ENCODE peak calls at places on chromosomes 6 and 20, in five cellular contexts. B is breast epithelium, D is adrenal gland, O is K562, T is heart left ventricle. E is an unnamed sample.

GRCh38 chr6:129929433-129929832 is 68.3 kb upstream of the TMEM244 start:
- DNase-seq in T (no peak), D (peak; percentile 31), O (no peak), B (no peak), E (no peak)

GRCh38 chr20:5821627-5822215 is 71.5 kb downstream of the SHLD1 start:
- DNase-seq in D (peak; percentile 89), O (no peak), T (no peak), B (no peak), E (peak; percentile 33)

GRCh38 chr6:26295691-26296555 is 69.1 kb upstream of the BTN3A2 start:
- DNase-seq in B (no peak), T (no peak), O (peak; percentile 83), D (peak; percentile 16), E (no peak)

GRCh38 chr6:91879346-91879995 is 1292.6 kb upstream of the MAP3K7 start:
- DNase-seq in B (no peak), O (no peak), D (no peak), T (no peak), E (no peak)

GRCh38 chr6:48610846-48611245 is 499.8 kb upstream of the PTCHD4 start:
- DNase-seq in O (no peak), B (no peak), T (no peak), D (no peak), E (no peak)

GRCh38 chr6:167676666-167677421 is 149.9 kb upstream of the AFDN start:
- DNase-seq in T (no peak), D (peak; percentile 21), B (no peak), O (no peak), E (no peak)

GRCh38 chr6:44257007-44257752 is at the start of gene SLC35B2:
- DNase-seq in B (peak; percentile 67), T (peak; percentile 83), O (peak; percentile 94), D (peak; percentile 73), E (peak; percentile 90)

GRCh38 chr6:138226011-138226410 is 7.7 kb upstream of the PBOV1 start:
- DNase-seq in O (no peak), B (no peak), T (no peak), D (no peak), E (no peak)

GRCh38 chr6:89368107-89368506 is 15.6 kb upstream of the UBE2J1 start:
- DNase-seq in B (no peak), T (no peak), O (peak; percentile 69), D (peak; percentile 83), E (no peak)

GRCh38 chr6:26105842-26106241 is 18.6 kb downstream of the HFE start:
- DNase-seq in B (no peak), D (no peak), O (no peak), T (no peak), E (no peak)

GRCh38 chr6:89035252-89036106 is 45.1 kb upstream of the PNRC1 start:
- DNase-seq in T (peak; percentile 71), O (peak; percentile 55), B (peak; percentile 70), D (peak; percentile 98), E (peak; percentile 48)

GRCh38 chr20:24615353-24615752 is 145.9 kb downstream of the SYNDIG1 start:
- DNase-seq in T (no peak), O (no peak), B (no peak), D (no peak), E (no peak)

GRCh38 chr6:39753745-39754084 is 28.5 kb upstream of the KIF6 start:
- DNase-seq in T (no peak), B (no peak), O (no peak), D (peak; percentile 48), E (no peak)

GRCh38 chr6:105045546-105045945 is 88.6 kb downstream of the LIN28B start:
- DNase-seq in B (no peak), D (no peak), O (no peak), T (no peak), E (no peak)

GRCh38 chr6:13847651-13848050 is 33.3 kb upstream of the MCUR1 start:
- DNase-seq in B (no peak), D (no peak), T (no peak), O (no peak), E (no peak)

GRCh38 chr20:23668477-23668951 is 20.3 kb downstream of the CST4 start:
- DNase-seq in T (no peak), B (no peak), O (peak; percentile 69), D (peak; percentile 69), E (peak; percentile 42)

GRCh38 chr6:8530775-8531435 is 95.6 kb upstream of the SLC35B3 start:
- DNase-seq in T (no peak), O (no peak), D (peak; percentile 9), B (no peak), E (no peak)

GRCh38 chr20:17786221-17786718 is 86.5 kb downstream of the BANF2 start:
- DNase-seq in B (no peak), T (no peak), D (peak; percentile 4), O (no peak), E (no peak)

GRCh38 chr6:25088513-25088912 is 152.8 kb upstream of the RIPOR2 start:
- DNase-seq in B (no peak), O (no peak), T (no peak), D (no peak), E (no peak)

GRCh38 chr6:6890400-6890858 is 217.3 kb upstream of the RREB1 start:
- DNase-seq in D (peak; percentile 81), B (no peak), T (peak; percentile 72), O (peak; percentile 82), E (no peak)

GRCh38 chr6:116280161-116280959 is 630 bp upstream of the TSPYL1 start:
- DNase-seq in T (no peak), B (no peak), D (no peak), O (peak; percentile 13), E (no peak)

GRCh38 chr6:119196732-119197131 is 118.3 kb upstream of the FAM184A start:
- DNase-seq in T (no peak), O (no peak), B (no peak), D (no peak), E (no peak)

GRCh38 chr6:135358907-135359459 is 138.6 kb downstream of the AHI1 start:
- DNase-seq in B (no peak), O (no peak), D (no peak), T (no peak), E (no peak)

GRCh38 chr6:139194740-139195139 is 59.9 kb downstream of the HECA start:
- DNase-seq in T (no peak), O (no peak), D (no peak), B (no peak), E (no peak)

DNA sequence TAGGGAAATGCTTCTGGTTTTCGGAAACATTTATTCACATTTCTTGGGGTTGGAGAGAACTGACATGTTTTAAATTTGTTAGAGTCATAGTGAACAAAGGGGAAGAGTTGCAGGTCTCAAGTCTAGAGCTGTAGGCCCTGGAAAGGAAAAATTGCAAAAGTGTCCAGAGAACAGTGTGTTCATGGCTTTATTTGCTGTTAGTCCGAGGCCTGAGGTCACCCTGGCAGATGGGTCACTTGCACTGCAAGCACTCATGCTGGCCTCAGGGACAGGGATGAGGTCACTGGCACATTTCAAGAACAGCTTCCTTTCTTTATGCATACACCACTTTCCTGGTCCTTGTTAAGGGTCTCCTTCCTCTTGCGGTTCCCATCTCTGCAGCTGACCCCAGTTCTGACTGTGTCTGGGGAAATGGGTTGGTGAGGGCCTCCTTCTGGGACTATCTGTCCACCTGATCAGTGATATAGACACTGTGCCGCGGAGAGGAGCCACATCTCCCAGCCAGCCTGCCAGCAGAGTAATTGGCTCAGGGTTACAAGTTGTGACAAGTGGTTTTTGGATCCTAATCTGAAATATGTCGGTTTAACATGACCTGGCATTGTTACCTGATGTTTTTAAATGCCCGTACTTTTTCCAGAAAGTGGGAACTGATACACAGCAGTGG is 194.0 kb downstream of the EYA4 start:
- DNase-seq in O (no peak), B (no peak), D (peak; percentile 3), T (no peak), E (no peak)
- TF ChIP-seq POLR2A in O (no peak), B (no peak), D (no peak), T (no peak), E (no peak)

GRCh38 chr20:63542696-63543095 is 4.9 kb downstream of the SRMS start:
- DNase-seq in O (no peak), T (no peak), B (no peak), D (no peak), E (no peak)

GRCh38 chr20:63540417-63541186 is 3.4 kb upstream of the PTK6 start:
- DNase-seq in O (no peak), B (no peak), D (no peak), T (no peak), E (no peak)

GRCh38 chr20:63541371-63541770 is 4.2 kb upstream of the PTK6 start:
- DNase-seq in T (no peak), D (no peak), B (no peak), O (no peak), E (no peak)

GRCh38 chr20:63543131-63543530 is 4.4 kb downstream of the SRMS start:
- DNase-seq in T (no peak), O (no peak), D (no peak), B (no peak), E (no peak)

GRCh38 chr20:63542031-63542559 is 4.9 kb upstream of the PTK6 start:
- DNase-seq in B (peak; percentile 71), D (peak; percentile 17), T (no peak), O (no peak), E (no peak)
- TF ChIP-seq POLR2A in B (no peak), D (no peak), T (no peak), O (no peak), E (no peak)

DNA sequence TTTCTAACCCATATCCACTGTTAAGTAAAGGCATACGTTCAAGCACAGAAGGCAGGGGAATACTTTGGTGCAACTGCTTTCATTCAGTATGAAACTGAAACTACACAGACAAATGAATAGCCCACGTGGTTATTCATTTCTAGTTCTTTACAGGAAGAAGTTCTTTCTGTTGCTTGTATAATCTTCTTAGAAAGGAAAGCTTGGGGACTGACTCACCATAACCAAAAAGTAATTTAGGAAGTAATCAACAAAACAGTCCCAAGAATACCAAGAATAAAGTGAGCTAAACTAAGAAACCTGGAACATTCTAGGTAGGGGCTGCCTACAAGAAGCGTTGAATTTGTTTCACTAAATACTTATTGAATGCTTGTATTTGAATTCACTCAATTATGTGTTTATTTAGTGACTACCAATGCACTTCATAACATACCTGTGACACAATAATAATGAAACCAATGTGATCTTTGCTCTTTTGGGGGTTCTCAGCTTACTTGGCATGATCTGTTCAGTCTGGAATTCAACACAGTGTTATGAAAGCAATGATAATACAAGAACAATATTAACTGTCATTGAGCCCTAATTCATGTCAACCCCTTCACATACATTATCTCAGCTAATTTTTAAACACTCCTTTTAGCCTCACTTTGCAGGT is 25.1 kb upstream of the KIAA0408 start:
- DNase-seq in T (no peak), O (no peak), D (no peak), B (no peak), E (no peak)
- TF ChIP-seq POLR2A in T (no peak), O (no peak), D (no peak), B (no peak), E (no peak)

DNA sequence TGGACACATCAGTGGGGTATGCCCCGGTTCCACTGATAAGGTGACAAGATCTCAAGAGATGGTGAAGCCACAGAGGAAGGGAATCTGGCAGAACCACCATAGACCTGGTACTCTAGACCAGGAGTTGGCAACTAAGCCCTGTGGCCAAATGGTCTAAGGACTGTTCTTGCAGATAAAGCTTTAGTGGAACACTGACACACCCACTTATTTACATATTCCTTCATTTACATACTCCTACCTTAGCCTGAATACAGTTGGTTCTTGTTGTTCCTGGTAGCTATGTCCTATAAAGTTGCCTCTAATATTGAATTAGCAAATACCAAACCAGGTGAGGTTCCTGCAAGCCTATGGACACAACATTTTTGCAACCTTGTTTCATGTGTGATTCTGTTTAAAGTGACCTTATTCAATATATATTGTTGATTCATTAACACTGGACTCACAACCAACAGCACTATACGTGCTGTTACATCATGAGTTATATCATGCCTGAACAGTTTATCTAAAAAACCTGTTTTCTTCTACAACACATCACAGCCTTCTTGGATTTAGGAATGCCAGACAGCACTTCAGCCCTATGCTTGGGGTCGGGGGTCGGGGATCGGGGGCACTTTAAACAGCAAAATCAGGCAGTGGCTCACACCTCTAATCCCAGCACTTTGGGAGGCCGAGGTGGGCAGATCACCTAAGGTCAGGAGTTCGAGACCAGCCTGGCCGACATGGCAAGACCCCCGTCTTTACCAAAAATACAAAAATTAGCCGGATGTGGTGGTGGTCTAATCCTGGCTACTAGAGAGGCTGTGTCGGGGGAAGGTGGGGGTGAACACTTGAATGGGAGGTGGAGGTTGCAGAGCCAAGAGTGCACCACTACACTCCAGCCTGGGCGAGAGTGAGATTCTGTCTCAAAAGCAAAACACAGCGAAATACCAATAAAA is 2.5 kb downstream of the CCDC167 start:
- DNase-seq in T (no peak), D (no peak), O (peak; percentile 71), B (no peak), E (no peak)
- TF ChIP-seq POLR2A in T (no peak), D (no peak), O (peak; percentile 82), B (no peak), E (no peak)

E was measured in H54.